ENCODE peak calls at places on chromosomes 2 and 18, in seven cellular contexts. One of them, this sample, is unnamed.

GRCh38 chr2:104856086-104856972 is 2.4 kb downstream of the POU3F3 start:
- DNase-seq in fibroblast of lung: peak; percentile 61
- DNase-seq in tibial artery: no peak
- DNase-seq in RWPE1: no peak
- DNase-seq in lung: peak; percentile 27
- DNase-seq in A549: no peak
- DNase-seq in HCT116: no peak
- DNase-seq in this sample: no peak

GRCh38 chr18:28152354-28152753 is 24.6 kb downstream of the CDH2 start:
- DNase-seq in HCT116: no peak
- DNase-seq in fibroblast of lung: no peak
- DNase-seq in lung: no peak
- DNase-seq in A549: no peak
- DNase-seq in RWPE1: no peak
- DNase-seq in tibial artery: no peak
- DNase-seq in this sample: no peak

GRCh38 chr2:175792199-175792598 is 209.9 kb downstream of the LNPK start:
- DNase-seq in fibroblast of lung: no peak
- DNase-seq in tibial artery: no peak
- DNase-seq in lung: no peak
- DNase-seq in RWPE1: no peak
- DNase-seq in HCT116: no peak
- DNase-seq in A549: no peak
- DNase-seq in this sample: no peak

GRCh38 chr2:64562148-64562784 is 38.1 kb downstream of the AFTPH start:
- DNase-seq in A549: peak; percentile 6
- DNase-seq in fibroblast of lung: no peak
- DNase-seq in HCT116: peak; percentile 10
- DNase-seq in RWPE1: no peak
- DNase-seq in tibial artery: no peak
- DNase-seq in lung: no peak
- DNase-seq in this sample: no peak

GRCh38 chr18:61662726-61663125 is 230.1 kb downstream of the RNF152 start:
- DNase-seq in RWPE1: no peak
- DNase-seq in fibroblast of lung: no peak
- DNase-seq in lung: no peak
- DNase-seq in HCT116: no peak
- DNase-seq in A549: no peak
- DNase-seq in tibial artery: no peak
- DNase-seq in this sample: no peak

GRCh38 chr2:190802810-190803209 is 77.8 kb upstream of the GLS start:
- DNase-seq in lung: no peak
- DNase-seq in fibroblast of lung: no peak
- DNase-seq in HCT116: no peak
- DNase-seq in RWPE1: no peak
- DNase-seq in tibial artery: no peak
- DNase-seq in A549: no peak
- DNase-seq in this sample: no peak

GRCh38 chr2:43121915-43122314 is 104.5 kb downstream of the ZFP36L2 start:
- DNase-seq in tibial artery: no peak
- DNase-seq in HCT116: no peak
- DNase-seq in lung: no peak
- DNase-seq in A549: no peak
- DNase-seq in RWPE1: no peak
- DNase-seq in fibroblast of lung: no peak
- DNase-seq in this sample: no peak

GRCh38 chr2:219252900-219253752 is at the start of gene TUBA4B:
- DNase-seq in fibroblast of lung: peak; percentile 50
- DNase-seq in lung: no peak
- DNase-seq in RWPE1: peak; percentile 72
- DNase-seq in A549: peak; percentile 6
- DNase-seq in tibial artery: peak; percentile 79
- DNase-seq in HCT116: no peak
- DNase-seq in this sample: peak; percentile 84

GRCh38 chr2:121605820-121606733 is 43.2 kb downstream of the CLASP1 start:
- DNase-seq in RWPE1: no peak
- DNase-seq in A549: no peak
- DNase-seq in lung: no peak
- DNase-seq in tibial artery: no peak
- DNase-seq in HCT116: no peak
- DNase-seq in fibroblast of lung: no peak
- DNase-seq in this sample: no peak

GRCh38 chr2:3519255-3520190 is at the start of gene ADI1:
- DNase-seq in HCT116: peak; percentile 57
- DNase-seq in tibial artery: peak; percentile 93
- DNase-seq in A549: peak; percentile 86
- DNase-seq in lung: peak; percentile 86
- DNase-seq in RWPE1: peak; percentile 68
- DNase-seq in fibroblast of lung: peak; percentile 67
- DNase-seq in this sample: peak; percentile 90

GRCh38 chr2:36403675-36404230 is 48.2 kb downstream of the CRIM1 start:
- DNase-seq in fibroblast of lung: peak; percentile 94
- DNase-seq in HCT116: peak; percentile 86
- DNase-seq in lung: no peak
- DNase-seq in tibial artery: no peak
- DNase-seq in RWPE1: peak; percentile 85
- DNase-seq in A549: peak; percentile 69
- DNase-seq in this sample: no peak

GRCh38 chr2:53511549-53511948 is 256.1 kb upstream of the CHAC2 start:
- DNase-seq in fibroblast of lung: no peak
- DNase-seq in lung: no peak
- DNase-seq in RWPE1: no peak
- DNase-seq in HCT116: no peak
- DNase-seq in A549: no peak
- DNase-seq in tibial artery: no peak
- DNase-seq in this sample: no peak

GRCh38 chr2:39516347-39517101 is 79.4 kb upstream of the MAP4K3 start:
- DNase-seq in RWPE1: no peak
- DNase-seq in A549: no peak
- DNase-seq in fibroblast of lung: peak; percentile 55
- DNase-seq in HCT116: no peak
- DNase-seq in tibial artery: peak; percentile 79
- DNase-seq in lung: no peak
- DNase-seq in this sample: peak; percentile 30

GRCh38 chr2:58866040-58866439 is 624.9 kb upstream of the FANCL start:
- DNase-seq in tibial artery: no peak
- DNase-seq in A549: no peak
- DNase-seq in lung: no peak
- DNase-seq in HCT116: no peak
- DNase-seq in RWPE1: no peak
- DNase-seq in fibroblast of lung: no peak
- DNase-seq in this sample: no peak

GRCh38 chr2:17996978-17997377 is 118.5 kb downstream of the KCNS3 start:
- DNase-seq in RWPE1: no peak
- DNase-seq in A549: no peak
- DNase-seq in HCT116: no peak
- DNase-seq in fibroblast of lung: no peak
- DNase-seq in lung: no peak
- DNase-seq in tibial artery: no peak
- DNase-seq in this sample: no peak

GRCh38 chr18:50458366-50458765 is 83.5 kb downstream of the SKA1 start:
- DNase-seq in lung: no peak
- DNase-seq in RWPE1: no peak
- DNase-seq in tibial artery: no peak
- DNase-seq in fibroblast of lung: no peak
- DNase-seq in A549: no peak
- DNase-seq in HCT116: no peak
- DNase-seq in this sample: no peak

GRCh38 chr2:172985139-172985874 is 90.3 kb upstream of the MAP3K20 start:
- DNase-seq in RWPE1: peak; percentile 95
- DNase-seq in fibroblast of lung: peak; percentile 67
- DNase-seq in lung: peak; percentile 61
- DNase-seq in HCT116: peak; percentile 4
- DNase-seq in A549: peak; percentile 78
- DNase-seq in tibial artery: peak; percentile 72
- DNase-seq in this sample: peak; percentile 62

GRCh38 chr2:167103028-167103756 is 214.9 kb downstream of the XIRP2 start:
- DNase-seq in lung: no peak
- DNase-seq in fibroblast of lung: no peak
- DNase-seq in A549: no peak
- DNase-seq in tibial artery: no peak
- DNase-seq in HCT116: no peak
- DNase-seq in RWPE1: no peak
- DNase-seq in this sample: no peak

GRCh38 chr18:53944721-53945120 is 279.7 kb downstream of the MBD2 start:
- DNase-seq in RWPE1: no peak
- DNase-seq in fibroblast of lung: no peak
- DNase-seq in A549: no peak
- DNase-seq in HCT116: no peak
- DNase-seq in lung: no peak
- DNase-seq in tibial artery: no peak
- DNase-seq in this sample: no peak

GRCh38 chr2:157444643-157445040 is 753 bp upstream of the CYTIP start:
- DNase-seq in tibial artery: no peak
- DNase-seq in A549: no peak
- DNase-seq in fibroblast of lung: no peak
- DNase-seq in lung: no peak
- DNase-seq in RWPE1: no peak
- DNase-seq in HCT116: no peak
- DNase-seq in this sample: no peak

GRCh38 chr2:204972606-204973336 is 427.5 kb downstream of the PARD3B start:
- DNase-seq in tibial artery: no peak
- DNase-seq in A549: no peak
- DNase-seq in RWPE1: no peak
- DNase-seq in lung: no peak
- DNase-seq in HCT116: no peak
- DNase-seq in fibroblast of lung: no peak
- DNase-seq in this sample: no peak

GRCh38 chr2:71243548-71244301 is 16.8 kb upstream of the PAIP2B start:
- DNase-seq in tibial artery: no peak
- DNase-seq in A549: no peak
- DNase-seq in fibroblast of lung: no peak
- DNase-seq in RWPE1: no peak
- DNase-seq in HCT116: no peak
- DNase-seq in lung: no peak
- DNase-seq in this sample: peak; percentile 26

GRCh38 chr2:168402531-168402930 is 53.5 kb upstream of the CERS6 start:
- DNase-seq in A549: no peak
- DNase-seq in tibial artery: no peak
- DNase-seq in HCT116: no peak
- DNase-seq in fibroblast of lung: peak; percentile 20
- DNase-seq in RWPE1: no peak
- DNase-seq in lung: no peak
- DNase-seq in this sample: no peak

GRCh38 chr2:47606172-47606571 is 176.8 kb upstream of the MSH6 start:
- DNase-seq in HCT116: no peak
- DNase-seq in A549: no peak
- DNase-seq in RWPE1: no peak
- DNase-seq in fibroblast of lung: no peak
- DNase-seq in lung: no peak
- DNase-seq in tibial artery: no peak
- DNase-seq in this sample: no peak

GRCh38 chr2:38578832-38579231 is 23.9 kb downstream of the HNRNPLL start:
- DNase-seq in RWPE1: no peak
- DNase-seq in tibial artery: no peak
- DNase-seq in fibroblast of lung: peak; percentile 57
- DNase-seq in lung: no peak
- DNase-seq in A549: no peak
- DNase-seq in HCT116: no peak
- DNase-seq in this sample: no peak

GRCh38 chr2:105400138-105400540 is 1.3 kb upstream of the FHL2 start:
- DNase-seq in lung: no peak
- DNase-seq in RWPE1: no peak
- DNase-seq in tibial artery: no peak
- DNase-seq in fibroblast of lung: no peak
- DNase-seq in A549: no peak
- DNase-seq in HCT116: no peak
- DNase-seq in this sample: no peak

GRCh38 chr2:112996635-112997034 is 8.6 kb upstream of the IL36A start:
- DNase-seq in HCT116: no peak
- DNase-seq in fibroblast of lung: no peak
- DNase-seq in A549: no peak
- DNase-seq in tibial artery: no peak
- DNase-seq in lung: no peak
- DNase-seq in RWPE1: no peak
- DNase-seq in this sample: no peak
- H3K27ac ChIP-seq in HCT116: no peak overlapping the region
- H3K27ac ChIP-seq in fibroblast of lung: no peak overlapping the region
- H3K27ac ChIP-seq in A549: no peak overlapping the region
- H3K27ac ChIP-seq in tibial artery: no peak overlapping the region
- H3K27ac ChIP-seq in lung: no peak overlapping the region
- H3K27ac ChIP-seq in RWPE1: no peak overlapping the region
- H3K27ac ChIP-seq in this sample: no peak overlapping the region

GRCh38 chr2:45237850-45238542 is 228.7 kb upstream of the SIX2 start:
- DNase-seq in tibial artery: peak; percentile 76
- DNase-seq in lung: peak; percentile 28
- DNase-seq in A549: peak; percentile 74
- DNase-seq in fibroblast of lung: peak; percentile 97
- DNase-seq in HCT116: peak; percentile 16
- DNase-seq in RWPE1: peak; percentile 91
- DNase-seq in this sample: peak; percentile 89
- TF ChIP-seq CTCF in tibial artery: peak; percentile 5
- TF ChIP-seq CTCF in lung: no peak
- TF ChIP-seq CTCF in A549: peak; percentile 27
- TF ChIP-seq CTCF in fibroblast of lung: peak; percentile 33
- TF ChIP-seq CTCF in HCT116: no peak
- TF ChIP-seq CTCF in RWPE1: no peak
- TF ChIP-seq CTCF in this sample: peak; percentile 52

GRCh38 chr2:240204431-240205276 is 64.2 kb upstream of the OTOS start:
- DNase-seq in tibial artery: peak; percentile 49
- DNase-seq in lung: no peak
- DNase-seq in RWPE1: no peak
- DNase-seq in fibroblast of lung: no peak
- DNase-seq in A549: no peak
- DNase-seq in HCT116: no peak
- DNase-seq in this sample: no peak
- H3K27ac ChIP-seq in tibial artery: no peak overlapping the region
- H3K27ac ChIP-seq in lung: no peak overlapping the region
- H3K27ac ChIP-seq in RWPE1: peak overlapping the region; percentile 18
- H3K27ac ChIP-seq in fibroblast of lung: no peak overlapping the region
- H3K27ac ChIP-seq in A549: no peak overlapping the region
- H3K27ac ChIP-seq in HCT116: no peak overlapping the region
- H3K27ac ChIP-seq in this sample: peak overlapping the region; percentile 43

DNA sequence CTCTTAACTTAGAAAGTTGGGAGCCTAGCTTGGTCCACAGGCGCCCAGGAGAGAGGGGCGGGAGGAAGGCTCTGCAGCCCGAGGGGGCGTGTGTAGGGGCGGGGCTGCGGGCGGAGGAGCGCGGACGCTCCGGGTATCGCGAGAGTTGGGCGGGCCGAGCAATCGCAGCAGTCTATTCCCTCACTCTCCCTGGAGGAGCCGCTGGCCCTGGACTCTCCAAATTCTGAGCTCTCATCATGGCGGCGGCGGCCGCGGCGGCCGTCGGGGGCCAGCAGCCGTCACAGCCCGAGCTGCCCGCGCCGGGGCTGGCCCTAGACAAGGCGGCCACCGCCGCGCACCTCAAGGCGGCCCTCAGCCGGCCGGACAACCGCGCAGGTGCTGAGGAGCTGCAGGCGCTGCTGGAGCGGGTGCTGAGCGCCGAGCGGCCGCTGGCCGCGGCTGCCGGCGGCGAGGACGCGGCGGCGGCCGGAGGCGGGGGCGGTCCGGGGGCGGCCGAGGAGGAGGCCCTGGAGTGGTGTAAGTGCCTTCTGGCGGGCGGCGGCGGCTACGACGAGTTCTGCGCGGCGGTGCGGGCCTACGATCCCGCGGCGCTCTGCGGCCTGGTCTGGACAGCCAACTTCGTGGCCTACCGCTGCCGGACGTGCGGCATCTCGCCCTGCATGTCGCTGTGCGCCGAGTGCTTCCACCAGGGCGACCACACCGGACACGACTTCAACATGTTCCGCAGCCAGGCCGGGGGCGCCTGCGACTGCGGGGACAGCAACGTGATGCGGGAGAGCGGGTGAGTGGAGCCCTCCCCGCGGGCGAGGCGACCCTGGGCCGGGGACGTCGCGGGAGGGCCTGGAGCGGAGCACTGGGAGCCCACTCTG is at the start of gene UBR3:
- DNase-seq in lung: peak; percentile 93
- DNase-seq in A549: peak; percentile 91
- DNase-seq in RWPE1: peak; percentile 96
- DNase-seq in tibial artery: peak; percentile 97
- DNase-seq in HCT116: peak; percentile 76
- DNase-seq in fibroblast of lung: peak; percentile 89
- DNase-seq in this sample: peak; percentile 95
- TF ChIP-seq CTCF in lung: no peak
- TF ChIP-seq CTCF in A549: no peak
- TF ChIP-seq CTCF in RWPE1: peak; percentile 17
- TF ChIP-seq CTCF in tibial artery: no peak
- TF ChIP-seq CTCF in HCT116: no peak
- TF ChIP-seq CTCF in fibroblast of lung: peak; percentile 18
- TF ChIP-seq CTCF in this sample: peak; percentile 9

This sample was measured in psoas muscle.